ENCODE peak calls at places on chromosomes 11 and 22, in five cellular contexts. C is CD4-positive, alpha-beta T cell; B is neuronal stem cell; H is testis; V is heart left ventricle. T is an unnamed sample.

GRCh38 chr11:31968774-31969433 is 122.0 kb upstream of the RCN1 start:
- DNase-seq in C (no peak), B (no peak), H (no peak), V (peak), T (no peak)

GRCh38 chr11:62646825-62647608 is 604 bp upstream of the GANAB start:
- DNase-seq in C (no peak), B (no peak), H (no peak), V (no peak), T (no peak)

GRCh38 chr11:132844956-132845355 is 687.3 kb downstream of the OPCML start:
- DNase-seq in C (no peak), B (no peak), H (no peak), V (no peak), T (no peak)

GRCh38 chr22:24155597-24156145 is 25.6 kb upstream of the SUSD2 start:
- DNase-seq in C (peak), B (peak), H (peak), V (peak), T (no peak)

GRCh38 chr11:112859787-112860186 is 101.4 kb upstream of the NCAM1 start:
- DNase-seq in C (no peak), B (no peak), H (no peak), V (no peak), T (no peak)

GRCh38 chr22:47051435-47052175 is 289.2 kb downstream of the TBC1D22A start:
- DNase-seq in C (no peak), B (no peak), H (no peak), V (no peak), T (no peak)

GRCh38 chr22:20979243-20979809 is 2.8 kb upstream of the LZTR1 start:
- DNase-seq in C (peak), B (peak), H (peak), V (peak), T (no peak)

GRCh38 chr11:65435330-65435931 is 12.8 kb downstream of the NEAT1 start:
- DNase-seq in C (no peak), B (no peak), H (peak), V (no peak), T (no peak)

GRCh38 chr11:122107566-122107965 is 8.4 kb downstream of the BLID start:
- DNase-seq in C (no peak), B (no peak), H (no peak), V (peak), T (no peak)

GRCh38 chr11:131302831-131303230 is 67.6 kb upstream of the NTM start:
- DNase-seq in C (no peak), B (no peak), H (no peak), V (no peak), T (no peak)

GRCh38 chr11:86761978-86762377 is 38.4 kb upstream of the PRSS23 start:
- DNase-seq in C (no peak), B (no peak), H (no peak), V (no peak), T (no peak)

GRCh38 chr11:45384711-45385241 is 98.6 kb upstream of the SYT13 start:
- DNase-seq in C (no peak), B (peak), H (no peak), V (no peak), T (no peak)

GRCh38 chr11:5922749-5923426 is 19.2 kb upstream of the OR56A3 start:
- DNase-seq in C (no peak), B (no peak), H (no peak), V (no peak), T (no peak)

GRCh38 chr11:108431997-108432396 is 35.3 kb downstream of the C11orf65 start:
- DNase-seq in C (no peak), B (no peak), H (no peak), V (no peak), T (no peak)

GRCh38 chr11:82906931-82907330 is 5.4 kb downstream of the DDIAS start:
- DNase-seq in C (no peak), B (no peak), H (no peak), V (no peak), T (no peak)

GRCh38 chr22:31346733-31347250 is 646 bp upstream of the PATZ1 start:
- DNase-seq in C (peak), B (peak), H (peak), V (peak), T (no peak)

GRCh38 chr22:48098243-48098935 is 1335.9 kb downstream of the TBC1D22A start:
- DNase-seq in C (peak), B (no peak), H (no peak), V (no peak), T (no peak)

GRCh38 chr22:48177591-48177990 is 1415.1 kb downstream of the TBC1D22A start:
- DNase-seq in C (no peak), B (no peak), H (no peak), V (no peak), T (no peak)

GRCh38 chr11:123273616-123274015 is 78.6 kb upstream of the CLMP start:
- DNase-seq in C (no peak), B (no peak), H (no peak), V (no peak), T (no peak)

GRCh38 chr22:40818192-40818746 is 877 bp downstream of the SLC25A17 start:
- DNase-seq in C (no peak), B (no peak), H (no peak), V (no peak), T (no peak)

GRCh38 chr11:12318791-12319733 is 58.3 kb upstream of the PARVA start:
- DNase-seq in C (no peak), B (no peak), H (no peak), V (no peak), T (peak)

GRCh38 chr11:111718436-111719325 is 47.5 kb downstream of the PPP2R1B start:
- DNase-seq in C (no peak), B (no peak), H (no peak), V (no peak), T (no peak)

GRCh38 chr22:22818861-22819855 is 68.5 kb upstream of the IGLL5 start:
- DNase-seq in C (no peak), B (no peak), H (no peak), V (no peak), T (no peak)

GRCh38 chr11:120235024-120235628 is 4.8 kb upstream of the POU2F3 start:
- DNase-seq in C (peak), B (peak), H (peak), V (no peak), T (no peak)

GRCh38 chr11:17683378-17684161 is 35.8 kb upstream of the MYOD1 start:
- DNase-seq in C (no peak), B (no peak), H (no peak), V (no peak), T (no peak)

GRCh38 chr11:75841739-75842138 is 26.7 kb downstream of the UVRAG start:
- DNase-seq in C (no peak), B (no peak), H (no peak), V (no peak), T (no peak)

GRCh38 chr11:82765466-82766034 is 31.9 kb upstream of the FAM181B start:
- DNase-seq in C (no peak), B (no peak), H (no peak), V (no peak), T (no peak)

GRCh38 chr11:33452806-33453205 is 195.6 kb downstream of the HIPK3 start:
- DNase-seq in C (no peak), B (no peak), H (no peak), V (no peak), T (no peak)

GRCh38 chr11:47189100-47189834 is 3.0 kb upstream of the PACSIN3 start:
- DNase-seq in C (no peak), B (no peak), H (no peak), V (no peak), T (no peak)

DNA sequence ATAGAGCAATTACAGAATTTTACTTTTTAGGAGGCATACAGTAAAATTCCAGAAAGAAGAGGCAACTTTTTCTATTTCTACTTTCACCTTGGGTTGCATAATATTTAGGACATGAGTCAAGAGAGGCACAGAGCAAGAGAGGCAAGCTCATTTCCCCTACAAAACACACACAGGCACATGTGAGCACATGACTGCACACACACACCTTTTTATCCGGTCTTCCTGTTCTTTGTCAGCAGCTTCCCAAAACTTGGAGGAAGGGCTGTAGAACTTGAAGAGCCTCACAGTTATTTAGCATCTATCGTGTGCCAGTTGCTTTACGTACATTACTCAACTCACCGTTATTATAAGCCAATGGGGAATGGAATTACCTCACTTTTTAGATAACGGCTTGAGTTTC is 37.8 kb upstream of the CCDC179 start:
- DNase-seq in C (no peak), B (no peak), H (no peak), V (no peak), T (no peak)
- H3K27ac ChIP-seq in C (no peak), B (no peak), H (no peak), V (no peak), T (no peak)

GRCh38 chr11:67441731-67442401 is 1.4 kb downstream of the CORO1B start:
- DNase-seq in C (no peak), B (no peak), H (no peak), V (peak), T (no peak)
- H3K27ac ChIP-seq in C (peak), B (no peak), H (no peak), V (no peak), T (no peak)

GRCh38 chr22:50314455-50315288 is 7.2 kb upstream of the PLXNB2 start:
- DNase-seq in C (peak), B (no peak), H (no peak), V (no peak), T (no peak)
- H3K27ac ChIP-seq in C (peak), B (no peak), H (no peak), V (no peak), T (no peak)

GRCh38 chr11:67483498-67483798 is 622 bp downstream of the AIP start:
- DNase-seq in C (no peak), B (no peak), H (no peak), V (no peak), T (no peak)
- H3K27ac ChIP-seq in C (peak), B (no peak), H (peak), V (no peak), T (peak)

GRCh38 chr22:37887610-37888378 is 18.3 kb upstream of the MICALL1 start:
- DNase-seq in C (no peak), B (no peak), H (peak), V (no peak), T (no peak)
- H3K27ac ChIP-seq in C (no peak), B (peak), H (peak), V (peak), T (peak)